ENCODE peak calls at places on chromosomes 11 and 22, in five cellular contexts. D is heart left ventricle, B is DND-41, V is prostate gland, R is kidney epithelial cell. O is an unnamed sample.

GRCh38 chr22:48709976-48710375 is 1117.7 kb downstream of the BRD1 start:
- DNase-seq in D (peak), B (no peak), V (no peak), R (no peak), O (no peak)

GRCh38 chr22:47158457-47158856 is 396.0 kb downstream of the TBC1D22A start:
- DNase-seq in D (peak), B (no peak), V (no peak), R (no peak), O (no peak)

GRCh38 chr22:50444663-50445062 is 30.2 kb downstream of the SBF1 start:
- DNase-seq in D (peak), B (no peak), V (no peak), R (peak), O (no peak)

GRCh38 chr11:13889566-13890214 is 72.8 kb upstream of the SPON1 start:
- DNase-seq in D (no peak), B (no peak), V (no peak), R (no peak), O (no peak)

GRCh38 chr11:115287266-115287665 is 216.9 kb downstream of the CADM1 start:
- DNase-seq in D (no peak), B (no peak), V (no peak), R (no peak), O (no peak)

GRCh38 chr11:115257286-115258077 is 246.7 kb downstream of the CADM1 start:
- DNase-seq in D (no peak), B (no peak), V (no peak), R (no peak), O (no peak)

GRCh38 chr11:133533205-133533604 is 904 bp upstream of the OPCML start:
- DNase-seq in D (no peak), B (no peak), V (no peak), R (no peak), O (no peak)

GRCh38 chr11:128692750-128693578 is 908 bp upstream of the FLI1 start:
- DNase-seq in D (peak), B (no peak), V (no peak), R (no peak), O (peak)

GRCh38 chr11:118304227-118304808 is at the start of gene CD3E:
- DNase-seq in D (no peak), B (peak), V (no peak), R (no peak), O (peak)

GRCh38 chr22:44063462-44064371 is 39.6 kb downstream of the PARVB start:
- DNase-seq in D (no peak), B (no peak), V (no peak), R (no peak), O (peak)

GRCh38 chr22:36464715-36465231 is 16.7 kb downstream of the TXN2 start:
- DNase-seq in D (no peak), B (no peak), V (no peak), R (no peak), O (no peak)

GRCh38 chr22:28819253-28820096 is 19.1 kb upstream of the XBP1 start:
- DNase-seq in D (no peak), B (no peak), V (peak), R (no peak), O (peak)

GRCh38 chr11:92224394-92225205 is at the start of gene FAT3:
- DNase-seq in D (peak), B (no peak), V (no peak), R (no peak), O (no peak)

GRCh38 chr11:92667446-92668165 is 301.8 kb upstream of the MTNR1B start:
- DNase-seq in D (no peak), B (no peak), V (no peak), R (no peak), O (no peak)

GRCh38 chr11:101442936-101443521 is 140.8 kb downstream of the TRPC6 start:
- DNase-seq in D (no peak), B (no peak), V (no peak), R (no peak), O (no peak)

GRCh38 chr11:115911656-115912055 is 407.4 kb upstream of the CADM1 start:
- DNase-seq in D (no peak), B (no peak), V (no peak), R (no peak), O (no peak)

GRCh38 chr22:16810188-16810802 is 14.9 kb downstream of the XKR3 start:
- DNase-seq in D (no peak), B (no peak), V (no peak), R (no peak), O (no peak)

GRCh38 chr11:6152126-6152525 is 18.0 kb downstream of the OR52B2 start:
- DNase-seq in D (no peak), B (no peak), V (no peak), R (no peak), O (no peak)

GRCh38 chr22:50705851-50706351 is 32.1 kb upstream of the ACR start:
- DNase-seq in D (peak), B (no peak), V (no peak), R (no peak), O (no peak)

GRCh38 chr11:73308003-73308962 is at the start of gene ARHGEF17:
- DNase-seq in D (peak), B (peak), V (peak), R (no peak), O (peak)

DNA sequence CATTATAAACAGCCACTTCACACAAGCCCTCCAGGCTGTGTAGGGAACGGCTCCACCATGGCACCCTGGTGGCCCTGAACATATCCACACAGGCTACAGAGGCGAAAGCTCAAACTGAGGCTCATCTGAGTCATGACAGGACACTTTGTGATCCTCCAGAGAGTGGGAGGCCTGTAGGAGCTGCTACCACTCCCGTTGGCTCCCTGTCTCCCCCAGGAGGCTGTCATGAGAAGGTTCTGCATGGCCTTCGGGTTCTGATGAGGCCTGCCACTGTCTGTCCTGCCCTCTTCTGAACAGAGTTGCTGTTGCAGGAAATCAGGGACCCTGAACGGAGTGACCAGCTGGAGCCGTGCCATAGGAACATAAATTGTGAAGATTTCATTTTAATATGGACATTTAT is 23.8 kb upstream of the ALDH3B2 start:
- DNase-seq in D (no peak), B (peak), V (no peak), R (no peak), O (peak)
- TF ChIP-seq CTCF in D (no peak), B (peak), V (no peak), R (no peak), O (peak)

DNA sequence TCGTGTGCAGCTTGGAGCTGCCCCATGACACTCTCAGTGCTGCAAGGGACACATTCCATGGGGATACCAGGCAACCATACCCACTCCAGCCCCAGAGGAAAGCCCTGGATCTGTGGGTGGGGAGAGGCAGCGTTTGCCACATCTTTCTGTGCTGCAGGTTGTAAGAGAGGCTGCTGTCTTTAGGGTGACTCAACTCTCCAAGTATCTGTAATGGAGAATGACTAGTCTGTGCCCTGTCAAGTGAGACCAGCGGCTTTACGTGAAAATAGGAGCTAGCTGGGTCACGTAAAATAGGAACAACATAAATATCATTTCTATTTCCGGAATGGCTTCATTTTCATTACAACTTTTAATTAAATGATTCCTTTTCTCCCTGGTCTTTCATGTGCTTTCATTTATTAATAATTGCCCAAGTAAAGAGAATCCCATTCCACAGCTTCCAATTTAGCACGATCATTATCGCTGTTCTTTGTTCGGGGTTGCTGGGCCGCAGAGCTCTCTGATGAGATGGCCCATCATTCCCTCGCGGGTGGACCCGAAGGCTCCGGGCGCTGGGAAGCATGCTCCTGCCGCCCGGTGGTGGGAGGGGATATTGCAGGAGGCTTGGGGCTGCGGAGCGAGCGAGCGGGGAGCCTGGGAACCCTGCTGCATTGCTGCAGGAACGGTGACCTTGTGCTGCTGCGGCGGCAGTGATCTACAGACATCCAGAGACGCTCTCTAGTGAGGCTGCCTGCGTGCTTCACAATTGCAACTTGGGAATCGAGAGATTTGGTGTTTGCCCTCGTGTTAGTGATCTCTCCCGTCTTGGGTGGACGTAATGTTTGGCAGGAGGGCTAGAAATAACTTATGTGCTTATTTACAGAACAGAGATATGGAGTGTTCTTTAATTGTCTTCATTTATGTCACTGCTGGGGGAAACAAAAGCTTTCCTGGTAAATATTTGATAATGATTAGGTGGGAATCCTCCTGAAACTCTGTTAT is 10.6 kb downstream of the SLC6A5 start:
- DNase-seq in D (peak), B (peak), V (peak), R (peak), O (peak)
- H3K4me3 ChIP-seq in D (no peak), B (no peak), V (no peak), R (no peak), O (peak)

DNA sequence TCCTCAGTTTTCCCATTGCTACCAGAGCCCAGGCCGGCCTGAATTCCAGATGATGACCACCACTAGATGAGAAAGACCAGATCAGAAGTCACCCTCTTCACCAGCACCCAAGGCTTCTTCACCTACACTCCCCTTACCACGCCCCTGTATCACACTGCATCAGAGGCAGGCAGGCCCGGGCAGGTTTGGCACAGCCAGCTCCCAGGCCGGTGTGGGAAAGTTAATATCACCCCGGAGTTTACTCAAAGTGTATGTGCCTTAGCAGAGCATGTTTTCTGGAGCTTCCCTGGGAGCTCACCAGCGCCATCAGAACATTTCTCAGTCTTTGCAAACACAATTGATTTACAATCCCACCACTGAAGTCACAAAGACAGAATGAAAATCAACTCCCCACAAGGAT is 47.5 kb upstream of the POU2AF1 start:
- DNase-seq in D (peak), B (no peak), V (peak), R (no peak), O (no peak)
- TF ChIP-seq CTCF in D (no peak), B (no peak), V (no peak), R (no peak), O (no peak)

GRCh38 chr22:30922151-30922611 is 46.4 kb downstream of the MORC2 start:
- DNase-seq in D (peak), B (no peak), V (peak), R (peak), O (peak)
- H3K4me3 ChIP-seq in D (peak), B (no peak), V (peak), R (peak), O (no peak)

GRCh38 chr11:17010851-17011420 is 3.3 kb downstream of the PLEKHA7 start:
- DNase-seq in D (no peak), B (no peak), V (no peak), R (no peak), O (no peak)
- TF ChIP-seq CTCF in D (no peak), B (no peak), V (no peak), R (no peak), O (no peak)

GRCh38 chr11:2825261-2825885 is 60.2 kb downstream of the CDKN1C start:
- DNase-seq in D (peak), B (no peak), V (peak), R (peak), O (no peak)
- H3K4me3 ChIP-seq in D (no peak), B (no peak), V (no peak), R (no peak), O (no peak)

GRCh38 chr11:132301465-132301864 is 931.0 kb downstream of the NTM start:
- DNase-seq in D (no peak), B (no peak), V (no peak), R (no peak), O (no peak)

GRCh38 chr11:132296946-132297610 is 926.7 kb downstream of the NTM start:
- DNase-seq in D (no peak), B (no peak), V (no peak), R (no peak), O (no peak)

GRCh38 chr11:132301900-132302299 is 931.5 kb downstream of the NTM start:
- DNase-seq in D (no peak), B (no peak), V (no peak), R (no peak), O (no peak)

DNA sequence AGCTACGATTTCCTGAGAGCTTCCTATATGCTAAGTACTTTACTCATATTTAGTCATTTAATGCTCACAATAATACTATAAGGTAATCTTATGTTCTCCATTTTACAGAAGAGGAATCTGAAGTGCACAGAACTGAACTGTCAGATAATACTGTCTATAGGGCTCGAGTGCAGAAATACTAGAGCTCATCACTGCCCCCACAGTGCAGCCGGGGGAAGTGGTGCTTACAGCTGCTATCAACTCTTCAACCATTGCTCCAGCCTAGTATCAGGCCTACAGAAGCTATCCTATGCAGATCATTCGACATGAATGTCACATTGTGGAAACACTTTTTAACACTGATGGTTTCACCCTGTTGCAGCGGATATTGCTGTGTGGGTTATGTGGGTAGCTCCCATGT is 929.9 kb downstream of the NTM start:
- DNase-seq in D (no peak), B (peak), V (no peak), R (no peak), O (peak)
- TF ChIP-seq CTCF in D (no peak), B (peak), V (no peak), R (peak), O (peak)

GRCh38 chr11:44728085-44728410 is 1.3 kb downstream of the TSPAN18 start:
- DNase-seq in D (no peak), B (no peak), V (no peak), R (no peak), O (no peak)

GRCh38 chr11:44727373-44728084 is 767 bp downstream of the TSPAN18 start:
- DNase-seq in D (peak), B (peak), V (peak), R (no peak), O (peak)

GRCh38 chr11:44729718-44730117 is 3.0 kb downstream of the TSPAN18 start:
- DNase-seq in D (no peak), B (no peak), V (no peak), R (no peak), O (no peak)

GRCh38 chr11:44728491-44728910 is 1.7 kb downstream of the TSPAN18 start:
- DNase-seq in D (no peak), B (no peak), V (no peak), R (no peak), O (no peak)

DNA sequence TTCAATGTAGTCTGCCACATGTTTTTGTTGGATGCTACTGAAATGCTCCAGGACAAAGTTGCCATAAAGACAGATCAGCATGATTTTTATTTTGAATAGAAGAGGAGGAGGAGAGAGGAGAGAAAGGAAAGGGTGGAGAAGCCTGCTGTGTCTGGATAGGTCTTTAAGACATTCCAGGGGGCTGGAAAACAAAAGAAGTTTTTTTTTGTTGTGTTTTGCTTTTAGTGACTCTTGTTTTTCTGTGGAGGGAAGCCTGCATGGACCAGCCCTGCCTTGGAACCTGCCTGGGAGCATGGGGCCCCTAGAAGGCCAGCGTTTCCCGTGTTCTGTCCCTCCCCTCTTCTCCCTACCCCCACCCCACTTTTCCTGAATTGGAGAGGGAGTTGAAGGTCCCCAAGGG is 2.3 kb downstream of the TSPAN18 start:
- DNase-seq in D (no peak), B (no peak), V (no peak), R (no peak), O (no peak)
- H3K4me3 ChIP-seq in D (peak), B (no peak), V (no peak), R (no peak), O (no peak)

GRCh38 chr11:109511598-109511997 is 89.6 kb downstream of the C11orf87 start:
- DNase-seq in D (no peak), B (no peak), V (no peak), R (no peak), O (no peak)
- TF ChIP-seq CTCF in D (no peak), B (no peak), V (no peak), R (no peak), O (no peak)

GRCh38 chr11:7673724-7674434 is 579 bp upstream of the CYB5R2 start:
- DNase-seq in D (no peak), B (no peak), V (no peak), R (no peak), O (peak)
- H3K4me3 ChIP-seq in D (peak), B (no peak), V (peak), R (peak), O (peak)